ENCODE peak calls at places on chromosome 3, in ten cellular contexts. One of them, this sample, is unnamed.

GRCh38 chr3:159964166-159964973 is 24.3 kb upstream of the IL12A start:
- DNase-seq in dorsolateral prefrontal cortex: no peak
- DNase-seq in astrocyte: peak
- DNase-seq in GM10248: peak
- DNase-seq in brain microvascular endothelial cell: peak
- DNase-seq in HepG2: no peak
- DNase-seq in mucosa of descending colon: no peak
- DNase-seq in uterus: no peak
- DNase-seq in psoas muscle: no peak
- DNase-seq in HL-60: no peak
- DNase-seq in this sample: no peak

GRCh38 chr3:48739955-48740823 is 23.2 kb upstream of the IP6K2 start:
- DNase-seq in psoas muscle: peak
- DNase-seq in astrocyte: peak
- DNase-seq in HepG2: peak
- DNase-seq in HL-60: peak
- DNase-seq in dorsolateral prefrontal cortex: peak
- DNase-seq in GM10248: peak
- DNase-seq in brain microvascular endothelial cell: peak
- DNase-seq in uterus: peak
- DNase-seq in mucosa of descending colon: peak
- DNase-seq in this sample: peak

GRCh38 chr3:142622447-142622846 is 26.3 kb downstream of the PLS1 start:
- DNase-seq in brain microvascular endothelial cell: no peak
- DNase-seq in astrocyte: no peak
- DNase-seq in mucosa of descending colon: no peak
- DNase-seq in psoas muscle: no peak
- DNase-seq in dorsolateral prefrontal cortex: no peak
- DNase-seq in HepG2: no peak
- DNase-seq in HL-60: no peak
- DNase-seq in uterus: no peak
- DNase-seq in GM10248: no peak
- DNase-seq in this sample: no peak

GRCh38 chr3:183293966-183294365 is 40.9 kb downstream of the B3GNT5 start:
- DNase-seq in uterus: no peak
- DNase-seq in mucosa of descending colon: no peak
- DNase-seq in GM10248: no peak
- DNase-seq in psoas muscle: no peak
- DNase-seq in HepG2: no peak
- DNase-seq in dorsolateral prefrontal cortex: no peak
- DNase-seq in HL-60: no peak
- DNase-seq in brain microvascular endothelial cell: no peak
- DNase-seq in astrocyte: no peak
- DNase-seq in this sample: no peak

GRCh38 chr3:61541694-61542093 is 19.7 kb upstream of the PTPRG start:
- DNase-seq in astrocyte: no peak
- DNase-seq in HL-60: no peak
- DNase-seq in psoas muscle: no peak
- DNase-seq in uterus: no peak
- DNase-seq in GM10248: no peak
- DNase-seq in HepG2: no peak
- DNase-seq in brain microvascular endothelial cell: no peak
- DNase-seq in mucosa of descending colon: no peak
- DNase-seq in dorsolateral prefrontal cortex: no peak
- DNase-seq in this sample: no peak

GRCh38 chr3:172103724-172104123 is 64.3 kb downstream of the FNDC3B start:
- DNase-seq in GM10248: no peak
- DNase-seq in uterus: no peak
- DNase-seq in HL-60: no peak
- DNase-seq in dorsolateral prefrontal cortex: no peak
- DNase-seq in HepG2: no peak
- DNase-seq in mucosa of descending colon: no peak
- DNase-seq in psoas muscle: no peak
- DNase-seq in astrocyte: peak
- DNase-seq in brain microvascular endothelial cell: peak
- DNase-seq in this sample: no peak

GRCh38 chr3:62875103-62876002 is at the start of gene CADPS:
- DNase-seq in dorsolateral prefrontal cortex: peak
- DNase-seq in HepG2: no peak
- DNase-seq in uterus: no peak
- DNase-seq in HL-60: no peak
- DNase-seq in psoas muscle: no peak
- DNase-seq in astrocyte: peak
- DNase-seq in GM10248: peak
- DNase-seq in brain microvascular endothelial cell: no peak
- DNase-seq in mucosa of descending colon: peak
- DNase-seq in this sample: peak

GRCh38 chr3:184332370-184333090 is 4.9 kb upstream of the FAM131A start:
- DNase-seq in astrocyte: peak
- DNase-seq in uterus: no peak
- DNase-seq in GM10248: no peak
- DNase-seq in HL-60: no peak
- DNase-seq in brain microvascular endothelial cell: peak
- DNase-seq in psoas muscle: peak
- DNase-seq in mucosa of descending colon: peak
- DNase-seq in HepG2: no peak
- DNase-seq in dorsolateral prefrontal cortex: no peak
- DNase-seq in this sample: no peak

GRCh38 chr3:5197022-5197421 is 9.5 kb downstream of the EDEM1 start:
- DNase-seq in uterus: no peak
- DNase-seq in dorsolateral prefrontal cortex: no peak
- DNase-seq in GM10248: no peak
- DNase-seq in psoas muscle: no peak
- DNase-seq in HL-60: no peak
- DNase-seq in astrocyte: peak
- DNase-seq in HepG2: no peak
- DNase-seq in brain microvascular endothelial cell: no peak
- DNase-seq in mucosa of descending colon: no peak
- DNase-seq in this sample: no peak

GRCh38 chr3:148759425-148759824 is 61.7 kb downstream of the AGTR1 start:
- DNase-seq in HepG2: no peak
- DNase-seq in uterus: no peak
- DNase-seq in brain microvascular endothelial cell: no peak
- DNase-seq in mucosa of descending colon: no peak
- DNase-seq in GM10248: no peak
- DNase-seq in HL-60: no peak
- DNase-seq in psoas muscle: no peak
- DNase-seq in astrocyte: no peak
- DNase-seq in dorsolateral prefrontal cortex: no peak
- DNase-seq in this sample: no peak

GRCh38 chr3:185948292-185948691 is 10.5 kb upstream of the TRA2B start:
- DNase-seq in HepG2: no peak
- DNase-seq in dorsolateral prefrontal cortex: no peak
- DNase-seq in psoas muscle: no peak
- DNase-seq in astrocyte: no peak
- DNase-seq in uterus: no peak
- DNase-seq in brain microvascular endothelial cell: no peak
- DNase-seq in HL-60: no peak
- DNase-seq in mucosa of descending colon: no peak
- DNase-seq in GM10248: no peak
- DNase-seq in this sample: no peak

GRCh38 chr3:128188326-128188725 is 35.0 kb downstream of the EEFSEC start:
- DNase-seq in GM10248: no peak
- DNase-seq in psoas muscle: no peak
- DNase-seq in mucosa of descending colon: no peak
- DNase-seq in astrocyte: peak
- DNase-seq in uterus: no peak
- DNase-seq in HepG2: peak
- DNase-seq in brain microvascular endothelial cell: no peak
- DNase-seq in HL-60: no peak
- DNase-seq in dorsolateral prefrontal cortex: no peak
- DNase-seq in this sample: no peak

GRCh38 chr3:154122096-154122911 is 1.1 kb downstream of the ARHGEF26 start:
- DNase-seq in GM10248: no peak
- DNase-seq in astrocyte: no peak
- DNase-seq in dorsolateral prefrontal cortex: no peak
- DNase-seq in psoas muscle: no peak
- DNase-seq in brain microvascular endothelial cell: no peak
- DNase-seq in HepG2: no peak
- DNase-seq in mucosa of descending colon: peak
- DNase-seq in uterus: peak
- DNase-seq in HL-60: no peak
- DNase-seq in this sample: peak

GRCh38 chr3:86969500-86970189 is 21.3 kb downstream of the VGLL3 start:
- DNase-seq in dorsolateral prefrontal cortex: no peak
- DNase-seq in psoas muscle: no peak
- DNase-seq in HepG2: peak
- DNase-seq in mucosa of descending colon: no peak
- DNase-seq in uterus: peak
- DNase-seq in HL-60: peak
- DNase-seq in GM10248: peak
- DNase-seq in brain microvascular endothelial cell: peak
- DNase-seq in astrocyte: no peak
- DNase-seq in this sample: no peak

GRCh38 chr3:45864760-45865567 is 21.4 kb upstream of the CCR9 start:
- DNase-seq in astrocyte: no peak
- DNase-seq in dorsolateral prefrontal cortex: no peak
- DNase-seq in brain microvascular endothelial cell: no peak
- DNase-seq in HL-60: no peak
- DNase-seq in uterus: no peak
- DNase-seq in GM10248: no peak
- DNase-seq in psoas muscle: no peak
- DNase-seq in mucosa of descending colon: no peak
- DNase-seq in HepG2: no peak
- DNase-seq in this sample: no peak

GRCh38 chr3:125374501-125374995 is 577 bp downstream of the ZNF148 start:
- DNase-seq in brain microvascular endothelial cell: no peak
- DNase-seq in uterus: peak
- DNase-seq in GM10248: peak
- DNase-seq in HL-60: peak
- DNase-seq in dorsolateral prefrontal cortex: peak
- DNase-seq in HepG2: peak
- DNase-seq in astrocyte: peak
- DNase-seq in psoas muscle: peak
- DNase-seq in mucosa of descending colon: peak
- DNase-seq in this sample: peak

GRCh38 chr3:39079530-39079929 is 27.7 kb downstream of the WDR48 start:
- DNase-seq in dorsolateral prefrontal cortex: no peak
- DNase-seq in brain microvascular endothelial cell: no peak
- DNase-seq in GM10248: no peak
- DNase-seq in HepG2: no peak
- DNase-seq in mucosa of descending colon: no peak
- DNase-seq in psoas muscle: no peak
- DNase-seq in astrocyte: no peak
- DNase-seq in HL-60: no peak
- DNase-seq in uterus: no peak
- DNase-seq in this sample: no peak
- TF ChIP-seq CTCF in dorsolateral prefrontal cortex: no peak
- TF ChIP-seq CTCF in brain microvascular endothelial cell: no peak
- TF ChIP-seq CTCF in GM10248: no peak
- TF ChIP-seq CTCF in HepG2: no peak
- TF ChIP-seq CTCF in mucosa of descending colon: no peak
- TF ChIP-seq CTCF in psoas muscle: no peak
- TF ChIP-seq CTCF in astrocyte: no peak
- TF ChIP-seq CTCF in HL-60: no peak
- TF ChIP-seq CTCF in uterus: no peak
- TF ChIP-seq CTCF in this sample: no peak

GRCh38 chr3:37554364-37554763 is 307.3 kb upstream of the CTDSPL start:
- DNase-seq in GM10248: no peak
- DNase-seq in uterus: no peak
- DNase-seq in brain microvascular endothelial cell: no peak
- DNase-seq in dorsolateral prefrontal cortex: no peak
- DNase-seq in astrocyte: no peak
- DNase-seq in HL-60: no peak
- DNase-seq in mucosa of descending colon: no peak
- DNase-seq in HepG2: no peak
- DNase-seq in psoas muscle: no peak
- DNase-seq in this sample: no peak
- TF ChIP-seq CTCF in GM10248: no peak
- TF ChIP-seq CTCF in uterus: no peak
- TF ChIP-seq CTCF in brain microvascular endothelial cell: no peak
- TF ChIP-seq CTCF in dorsolateral prefrontal cortex: no peak
- TF ChIP-seq CTCF in astrocyte: no peak
- TF ChIP-seq CTCF in HL-60: no peak
- TF ChIP-seq CTCF in mucosa of descending colon: no peak
- TF ChIP-seq CTCF in HepG2: peak
- TF ChIP-seq CTCF in psoas muscle: no peak
- TF ChIP-seq CTCF in this sample: no peak

GRCh38 chr3:44252332-44252731 is 10.6 kb downstream of the TOPAZ1 start:
- DNase-seq in mucosa of descending colon: no peak
- DNase-seq in uterus: no peak
- DNase-seq in dorsolateral prefrontal cortex: no peak
- DNase-seq in brain microvascular endothelial cell: no peak
- DNase-seq in HepG2: no peak
- DNase-seq in GM10248: no peak
- DNase-seq in psoas muscle: no peak
- DNase-seq in astrocyte: no peak
- DNase-seq in HL-60: no peak
- DNase-seq in this sample: no peak
- TF ChIP-seq CTCF in mucosa of descending colon: no peak
- TF ChIP-seq CTCF in uterus: no peak
- TF ChIP-seq CTCF in dorsolateral prefrontal cortex: no peak
- TF ChIP-seq CTCF in brain microvascular endothelial cell: no peak
- TF ChIP-seq CTCF in HepG2: no peak
- TF ChIP-seq CTCF in GM10248: no peak
- TF ChIP-seq CTCF in psoas muscle: no peak
- TF ChIP-seq CTCF in astrocyte: no peak
- TF ChIP-seq CTCF in HL-60: no peak
- TF ChIP-seq CTCF in this sample: no peak

DNA sequence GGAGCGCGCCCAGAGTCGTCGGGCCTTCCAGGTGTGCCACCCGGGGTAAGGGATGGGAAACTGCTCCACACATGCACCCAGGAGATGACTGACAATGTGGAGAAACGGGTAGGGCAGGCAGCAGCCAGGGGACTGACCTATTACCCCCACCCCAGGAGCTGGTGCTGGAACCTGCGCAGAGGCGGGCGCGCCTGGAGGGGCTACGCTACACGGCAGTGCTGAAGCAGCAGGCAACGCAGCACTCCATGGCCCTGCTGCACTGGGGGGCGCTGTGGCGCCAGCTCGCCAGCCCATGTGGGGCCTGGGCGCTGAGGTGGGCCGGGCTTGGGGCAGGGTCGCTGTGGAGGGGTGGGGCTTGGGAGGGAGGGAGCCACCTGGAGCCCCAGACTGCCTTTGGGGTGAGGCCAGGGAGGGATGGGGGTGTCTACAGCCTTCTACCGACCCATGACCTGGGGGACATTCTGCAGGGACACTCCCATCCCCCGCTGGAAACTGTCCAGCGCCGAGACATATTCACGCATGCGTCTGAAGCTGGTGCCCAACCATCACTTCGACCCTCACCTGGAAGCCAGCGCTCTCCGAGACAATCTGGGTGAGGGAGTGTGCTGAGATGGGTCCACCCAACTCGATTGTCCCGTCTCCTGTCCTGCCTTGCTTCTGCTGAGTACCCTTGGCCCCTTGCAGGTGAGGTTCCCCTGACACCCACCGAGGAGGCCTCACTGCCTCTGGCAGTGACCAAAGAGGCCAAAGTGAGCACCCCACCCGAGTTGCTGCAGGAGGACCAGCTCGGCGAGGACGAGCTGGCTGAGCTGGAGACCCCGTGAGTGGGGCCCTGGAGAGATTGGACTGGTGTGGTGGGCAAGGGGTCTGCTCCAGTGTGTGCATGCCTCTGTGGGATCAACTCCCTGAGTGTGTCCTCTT is 23.3 kb downstream of the NBEAL2 start:
- DNase-seq in uterus: peak
- DNase-seq in psoas muscle: peak
- DNase-seq in HepG2: no peak
- DNase-seq in astrocyte: no peak
- DNase-seq in dorsolateral prefrontal cortex: peak
- DNase-seq in GM10248: no peak
- DNase-seq in HL-60: no peak
- DNase-seq in mucosa of descending colon: no peak
- DNase-seq in brain microvascular endothelial cell: no peak
- DNase-seq in this sample: no peak
- TF ChIP-seq CTCF in uterus: no peak
- TF ChIP-seq CTCF in psoas muscle: no peak
- TF ChIP-seq CTCF in HepG2: peak
- TF ChIP-seq CTCF in astrocyte: no peak
- TF ChIP-seq CTCF in dorsolateral prefrontal cortex: no peak
- TF ChIP-seq CTCF in GM10248: peak
- TF ChIP-seq CTCF in HL-60: no peak
- TF ChIP-seq CTCF in mucosa of descending colon: no peak
- TF ChIP-seq CTCF in brain microvascular endothelial cell: peak
- TF ChIP-seq CTCF in this sample: no peak